ENCODE peak calls at places on chromosomes 6 and 20, in six cellular contexts. S is iPS DF 6.9; V is ovary; Y is effector memory CD4-positive, alpha-beta T cell; P is PC-9; W is psoas muscle. C is an unnamed sample.

GRCh38 chr6:143123081-143123480 is 62.4 kb downstream of the AIG1 start:
- DNase-seq in S (no peak), Y (no peak), V (no peak), P (no peak), W (no peak), C (no peak)

GRCh38 chr20:16608265-16608636 is 35.0 kb upstream of the KIF16B start:
- DNase-seq in P (no peak), Y (no peak), V (no peak), S (no peak), W (no peak), C (no peak)

GRCh38 chr6:139230421-139230840 is 61.4 kb downstream of the TXLNB start:
- DNase-seq in Y (no peak), W (no peak), V (no peak), S (no peak), P (peak; percentile 86), C (no peak)

GRCh38 chr6:10416516-10416862 is 1.6 kb upstream of the TFAP2A start:
- DNase-seq in W (no peak), S (no peak), V (no peak), Y (no peak), P (no peak), C (no peak)

GRCh38 chr20:10236540-10237533 is 18.2 kb downstream of the SNAP25 start:
- DNase-seq in W (no peak), P (no peak), V (no peak), S (no peak), Y (no peak), C (no peak)

GRCh38 chr6:34941421-34941820 is 52.4 kb downstream of the ANKS1A start:
- DNase-seq in V (no peak), P (no peak), S (no peak), Y (no peak), W (no peak), C (no peak)

GRCh38 chr6:35757461-35758123 is 18.8 kb upstream of the CLPSL2 start:
- DNase-seq in S (no peak), P (no peak), Y (no peak), W (no peak), V (no peak), C (no peak)

GRCh38 chr6:96015321-96015790 is 418 bp upstream of the FUT9 start:
- DNase-seq in P (peak; percentile 81), W (peak; percentile 16), S (no peak), V (peak; percentile 6), Y (no peak), C (no peak)

GRCh38 chr6:75086236-75086635 is 119.6 kb downstream of the COL12A1 start:
- DNase-seq in V (no peak), Y (no peak), W (no peak), P (no peak), S (no peak), C (no peak)

GRCh38 chr6:41306187-41306854 is 19.8 kb upstream of the TREM1 start:
- DNase-seq in W (no peak), S (peak; percentile 50), Y (no peak), V (no peak), P (peak; percentile 65), C (peak; percentile 61)

GRCh38 chr6:36780517-36781210 is 58.6 kb downstream of the CPNE5 start:
- DNase-seq in S (no peak), W (no peak), V (no peak), Y (no peak), P (no peak), C (no peak)

GRCh38 chr6:111731404-111732195 is 125.9 kb upstream of the TRAF3IP2 start:
- DNase-seq in P (no peak), V (no peak), S (no peak), W (no peak), Y (no peak), C (no peak)

GRCh38 chr6:85421963-85422362 is 27.9 kb upstream of the NT5E start:
- DNase-seq in W (no peak), V (no peak), S (no peak), Y (no peak), P (no peak), C (no peak)

GRCh38 chr6:106555767-106556166 is 73.5 kb downstream of the RTN4IP1 start:
- DNase-seq in V (no peak), Y (no peak), W (no peak), S (no peak), P (peak; percentile 73), C (no peak)
- H3K4me3 ChIP-seq in V (no peak overlapping the region), Y (no peak overlapping the region), W (no peak overlapping the region), S (no peak overlapping the region), P (no peak overlapping the region), C (no peak overlapping the region)

GRCh38 chr6:31579119-31579505 is 3.1 kb downstream of the LTB start:
- DNase-seq in Y (no peak), W (no peak), S (no peak), V (no peak), P (no peak), C (no peak)
- H3K4me1 ChIP-seq in Y (peaks cover 64% of the 10 kb centered on the region), W (no peaks in the 10 kb centered on the region), S (no peaks in the 10 kb centered on the region), V (peaks cover 5% of the 10 kb centered on the region), P (peaks cover 5% of the 10 kb centered on the region), C (peaks cover 10% of the 10 kb centered on the region)

GRCh38 chr6:106101466-106101865 is 15.3 kb downstream of the PRDM1 start:
- DNase-seq in W (no peak), S (no peak), V (no peak), Y (no peak), P (peak; percentile 73), C (no peak)
- H3K4me3 ChIP-seq in W (no peak overlapping the region), S (no peak overlapping the region), V (no peak overlapping the region), Y (peak overlapping the region; percentile 72), P (no peak overlapping the region), C (no peak overlapping the region)

GRCh38 chr20:7858851-7859250 is 81.4 kb downstream of the HAO1 start:
- DNase-seq in S (no peak), Y (no peak), W (no peak), P (no peak), V (no peak), C (no peak)
- H3K4me1 ChIP-seq in S (peaks cover 1% of the 10 kb centered on the region), Y (no peaks in the 10 kb centered on the region), W (no peaks in the 10 kb centered on the region), P (no peaks in the 10 kb centered on the region), V (no peaks in the 10 kb centered on the region), C (no peaks in the 10 kb centered on the region)

GRCh38 chr20:51545515-51545914 is 3.0 kb upstream of the NFATC2 start:
- DNase-seq in Y (no peak), W (no peak), S (no peak), P (no peak), V (no peak), C (no peak)

GRCh38 chr20:51540585-51540984 is 1.9 kb downstream of the NFATC2 start:
- DNase-seq in S (no peak), P (no peak), W (no peak), Y (no peak), V (no peak), C (no peak)

GRCh38 chr20:51541189-51542032 is 1.1 kb downstream of the NFATC2 start:
- DNase-seq in W (peak; percentile 80), P (no peak), V (peak; percentile 61), Y (peak; percentile 83), S (no peak), C (peak; percentile 89)

GRCh38 chr20:51542033-51542893 is at the start of gene NFATC2:
- DNase-seq in S (no peak), P (no peak), V (peak; percentile 45), W (peak; percentile 78), Y (peak; percentile 36), C (peak; percentile 75)

GRCh38 chr20:51542894-51543788 is 622 bp upstream of the NFATC2 start:
- DNase-seq in P (no peak), W (no peak), S (no peak), V (no peak), Y (no peak), C (peak; percentile 69)
- H3K4me3 ChIP-seq in P (peak overlapping the region; percentile 90), W (peak overlapping the region; percentile 75), S (peak overlapping the region; percentile 34), V (peak overlapping the region; percentile 23), Y (peak overlapping the region; percentile 71), C (peak overlapping the region; percentile 61)

GRCh38 chr6:105593805-105594231 is 190.9 kb upstream of the PREP start:
- DNase-seq in Y (no peak), S (no peak), V (no peak), W (no peak), P (no peak), C (no peak)
- H3K4me1 ChIP-seq in Y (no peaks in the 10 kb centered on the region), S (no peaks in the 10 kb centered on the region), V (no peaks in the 10 kb centered on the region), W (no peaks in the 10 kb centered on the region), P (peaks cover 38% of the 10 kb centered on the region), C (peaks cover 11% of the 10 kb centered on the region)

GRCh38 chr20:36370991-36371390 is 64.9 kb downstream of the DLGAP4 start:
- DNase-seq in W (no peak), P (no peak), V (no peak), Y (no peak), S (no peak), C (no peak)
- H3K4me3 ChIP-seq in W (no peak overlapping the region), P (no peak overlapping the region), V (no peak overlapping the region), Y (no peak overlapping the region), S (no peak overlapping the region), C (no peak overlapping the region)

C was measured in thyroid gland.